ENCODE peak calls at places on chromosome 16, in five cellular contexts. M, B, Z, D and T are unnamed samples.

GRCh38 chr16:4053663-4054479 is 62.4 kb downstream of the ADCY9 start:
- DNase-seq in M (peak), B (no peak), Z (no peak), D (no peak), T (peak)

GRCh38 chr16:4273858-4274291 is 1.1 kb upstream of the TFAP4 start:
- DNase-seq in M (peak), B (peak), Z (peak), D (peak), T (peak)

GRCh38 chr16:8194795-8195194 is 395.5 kb downstream of the TMEM114 start:
- DNase-seq in M (no peak), B (peak), Z (peak), D (peak), T (no peak)

GRCh38 chr16:87056551-87056950 is 260.6 kb downstream of the C16orf95 start:
- DNase-seq in M (no peak), B (no peak), Z (peak), D (no peak), T (no peak)

GRCh38 chr16:71931599-71931998 is 36.3 kb downstream of the IST1 start:
- DNase-seq in M (no peak), B (no peak), Z (no peak), D (no peak), T (no peak)

GRCh38 chr16:64969221-64969620 is 152.6 kb downstream of the CDH11 start:
- DNase-seq in M (peak), B (no peak), Z (no peak), D (no peak), T (peak)

GRCh38 chr16:89272631-89273030 is 55.1 kb downstream of the ZNF778 start:
- DNase-seq in M (no peak), B (no peak), Z (no peak), D (no peak), T (no peak)

GRCh38 chr16:10609410-10609774 is 29.0 kb upstream of the EMP2 start:
- DNase-seq in M (peak), B (no peak), Z (no peak), D (no peak), T (peak)

GRCh38 chr16:12305847-12306246 is 329.3 kb downstream of the SNX29 start:
- DNase-seq in M (no peak), B (no peak), Z (no peak), D (no peak), T (no peak)

GRCh38 chr16:25877103-25877502 is 185.3 kb downstream of the HS3ST4 start:
- DNase-seq in M (no peak), B (no peak), Z (no peak), D (no peak), T (no peak)

GRCh38 chr16:82059161-82059982 is 24.3 kb downstream of the HSD17B2 start:
- DNase-seq in M (no peak), B (no peak), Z (no peak), D (no peak), T (no peak)

GRCh38 chr16:72956124-72957064 is 91.5 kb downstream of the ZFHX3 start:
- DNase-seq in M (no peak), B (no peak), Z (no peak), D (no peak), T (no peak)

GRCh38 chr16:63553980-63554379 is 1517.7 kb upstream of the CDH8 start:
- DNase-seq in M (no peak), B (no peak), Z (no peak), D (no peak), T (no peak)

GRCh38 chr16:31331141-31331764 is 23.7 kb upstream of the ITGAX start:
- DNase-seq in M (no peak), B (no peak), Z (peak), D (no peak), T (no peak)

GRCh38 chr16:31329671-31330552 is 25.1 kb upstream of the ITGAX start:
- DNase-seq in M (no peak), B (no peak), Z (no peak), D (no peak), T (no peak)

GRCh38 chr16:31330553-31330890 is 24.5 kb upstream of the ITGAX start:
- DNase-seq in M (no peak), B (no peak), Z (no peak), D (no peak), T (no peak)

GRCh38 chr16:31332544-31332943 is 22.4 kb upstream of the ITGAX start:
- DNase-seq in M (no peak), B (no peak), Z (no peak), D (no peak), T (no peak)

GRCh38 chr16:31331807-31332301 is 23.1 kb upstream of the ITGAX start:
- DNase-seq in M (no peak), B (no peak), Z (no peak), D (no peak), T (no peak)
- H2AFZ ChIP-seq in M (peak), B (peak), Z (no peak), D (peak), T (peak)

DNA sequence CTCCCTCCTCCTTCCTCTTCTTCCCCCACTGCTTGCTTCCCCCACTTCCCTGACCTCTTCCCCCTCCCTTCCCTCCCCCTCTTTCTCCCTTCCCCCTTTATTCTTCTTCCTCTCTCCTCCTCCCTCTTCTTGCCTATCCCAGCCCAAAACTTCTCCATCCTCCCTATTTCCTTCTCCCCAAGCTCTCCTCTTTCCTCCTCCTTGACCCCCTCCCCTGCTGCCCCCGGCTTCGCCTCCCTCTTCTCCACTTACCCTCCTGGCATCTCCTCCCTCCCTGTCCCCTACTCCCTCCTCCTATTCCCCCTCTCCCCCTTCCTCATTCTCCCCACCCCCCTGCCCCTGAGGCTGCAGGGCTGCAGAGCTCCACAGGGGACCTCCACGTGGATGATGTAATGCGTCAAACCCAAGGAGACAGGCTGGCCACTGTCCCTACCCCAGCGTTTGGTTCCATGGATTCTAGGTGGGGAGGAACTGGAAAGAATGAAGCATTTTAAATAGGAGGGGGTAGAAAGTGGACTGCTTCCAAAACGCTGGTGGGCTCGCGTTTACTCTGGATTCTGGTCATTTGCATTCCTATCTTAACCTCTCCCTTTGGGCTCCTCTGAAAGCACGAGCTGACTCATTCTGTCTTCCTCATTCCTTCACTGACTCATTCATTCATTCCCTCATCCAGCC is 687 bp upstream of the COTL1 start:
- DNase-seq in M (peak), B (peak), Z (peak), D (peak), T (peak)
- H2BK15ac ChIP-seq in M (peak), B (no peak), Z (no peak), D (no peak), T (peak)

GRCh38 chr16:49622421-49623402 is 233.2 kb downstream of the ZNF423 start:
- DNase-seq in M (no peak), B (no peak), Z (peak), D (no peak), T (no peak)

GRCh38 chr16:49622084-49622390 is 233.9 kb downstream of the ZNF423 start:
- DNase-seq in M (no peak), B (no peak), Z (no peak), D (no peak), T (no peak)

GRCh38 chr16:49620158-49620867 is 235.6 kb downstream of the ZNF423 start:
- DNase-seq in M (peak), B (no peak), Z (peak), D (no peak), T (peak)

GRCh38 chr16:49620868-49621239 is 235.1 kb downstream of the ZNF423 start:
- DNase-seq in M (no peak), B (no peak), Z (peak), D (no peak), T (no peak)

DNA sequence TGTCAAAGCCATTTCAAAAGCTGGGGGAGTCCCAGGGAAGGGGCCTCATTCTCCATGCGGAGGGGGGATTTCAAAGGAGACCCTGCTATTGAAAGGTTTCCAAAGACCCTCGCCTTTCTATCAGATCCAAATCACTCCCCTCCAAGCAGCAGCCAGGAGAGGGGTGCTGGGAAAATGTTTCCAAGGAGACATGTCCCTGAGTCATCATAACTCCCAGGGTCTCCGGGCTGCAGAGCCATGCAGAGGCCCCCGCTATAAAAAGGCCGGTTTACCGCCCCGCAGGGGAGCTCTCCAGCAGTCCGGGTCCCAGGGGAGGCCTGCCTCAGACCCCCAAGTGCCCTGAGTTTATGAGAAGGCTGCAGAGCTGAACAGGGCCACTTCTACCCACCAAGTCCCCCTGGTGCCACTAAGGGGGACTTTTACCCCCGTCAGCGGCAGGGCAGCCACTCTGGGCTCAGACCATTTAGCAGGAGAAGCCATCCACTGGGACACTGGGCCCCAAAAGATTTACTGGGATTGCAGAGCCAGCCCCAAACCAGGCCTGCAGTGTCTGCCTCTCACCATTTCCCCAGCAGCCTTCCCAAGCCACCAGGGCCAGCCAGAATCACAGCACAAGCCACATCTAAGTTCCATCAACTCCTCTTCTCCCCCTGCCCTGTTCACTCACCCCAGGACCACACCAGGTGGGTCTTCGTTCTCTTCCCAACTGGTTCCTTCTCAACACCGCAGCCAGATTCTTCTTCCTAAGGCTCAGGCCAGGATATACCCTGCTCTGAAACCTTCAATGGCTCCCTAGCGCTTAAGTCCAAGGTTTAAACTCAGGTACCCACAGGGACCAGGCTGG is 234.4 kb downstream of the ZNF423 start:
- DNase-seq in M (no peak), B (no peak), Z (peak), D (no peak), T (peak)
- H2BK120ac ChIP-seq in M (peak), B (no peak), Z (no peak), D (no peak), T (peak)

DNA sequence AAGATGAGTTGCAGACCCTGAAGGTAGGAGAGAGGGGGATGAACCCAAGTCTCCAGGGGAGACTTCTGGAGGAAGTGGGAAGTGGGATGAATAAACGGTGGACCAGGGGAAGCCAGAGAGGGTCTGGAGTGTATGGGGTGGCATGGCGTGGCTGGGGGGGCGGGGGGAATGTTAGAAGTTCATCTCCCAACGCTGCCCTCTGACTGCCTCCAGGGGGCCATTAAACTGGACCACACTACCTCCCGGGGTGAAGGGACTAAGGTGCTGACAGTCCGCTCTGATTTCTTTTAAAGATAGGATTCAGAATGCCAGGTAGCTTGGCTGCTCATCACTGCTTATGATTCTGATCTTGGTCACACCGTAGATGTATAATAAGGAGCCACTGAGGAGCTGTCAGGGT is 21.2 kb downstream of the ST3GAL2 start:
- DNase-seq in M (no peak), B (no peak), Z (no peak), D (no peak), T (no peak)
- H2AFZ ChIP-seq in M (no peak), B (no peak), Z (no peak), D (no peak), T (no peak)

GRCh38 chr16:31010539-31010938 is at the start of gene STX1B:
- DNase-seq in M (no peak), B (peak), Z (peak), D (peak), T (no peak)
- H2BK15ac ChIP-seq in M (no peak), B (peak), Z (no peak), D (peak), T (no peak)

DNA sequence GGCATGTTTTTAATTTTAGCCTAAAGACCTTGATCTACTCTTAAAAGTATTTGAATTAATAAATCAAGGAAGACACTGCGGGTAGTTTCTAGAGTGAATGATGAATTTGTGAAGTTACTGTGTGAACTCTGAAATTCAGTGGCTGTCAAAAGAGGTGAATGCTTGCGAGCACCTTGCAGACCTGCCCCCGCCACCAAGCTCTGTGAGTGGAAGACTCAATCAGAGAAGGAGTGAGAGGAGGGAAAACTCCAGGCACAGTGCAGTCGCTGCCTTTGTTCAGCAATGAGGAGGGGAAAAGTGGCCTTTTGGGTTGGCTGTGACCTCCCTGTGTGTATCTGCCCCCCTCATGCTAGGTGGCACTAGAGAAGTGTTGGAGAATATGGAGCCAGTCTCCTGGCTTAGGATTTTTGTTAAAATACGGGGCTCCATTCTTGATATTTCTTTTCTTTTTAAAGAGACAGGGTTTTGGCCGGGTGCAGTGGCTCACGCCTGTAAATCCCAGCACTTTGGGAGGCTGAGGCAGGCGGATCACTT is 53.0 kb downstream of the LDHD start:
- DNase-seq in M (no peak), B (no peak), Z (no peak), D (no peak), T (no peak)
- H2BK120ac ChIP-seq in M (no peak), B (no peak), Z (no peak), D (no peak), T (no peak)

GRCh38 chr16:53484542-53484941 is 18.5 kb downstream of the AKTIP start:
- DNase-seq in M (no peak), B (no peak), Z (no peak), D (no peak), T (no peak)
- H2AFZ ChIP-seq in M (no peak), B (no peak), Z (no peak), D (no peak), T (no peak)